ENCODE peak calls at places on chromosomes 3 and 15, in four cellular contexts. One of them, this sample, is unnamed.

GRCh38 chr3:58122936-58123700 is 87.7 kb downstream of the DNASE1L3 start:
- DNase-seq in tibial artery: no peak
- DNase-seq in upper lobe of right lung: no peak
- DNase-seq in activated CD8-positive, alpha-beta memory T cell treated with anti-CD3 and anti-CD28 coated beads for 1 hour: no peak
- DNase-seq in this sample: no peak

GRCh38 chr3:97981886-97982285 is 9.7 kb upstream of the RIOX2 start:
- DNase-seq in activated CD8-positive, alpha-beta memory T cell treated with anti-CD3 and anti-CD28 coated beads for 1 hour: no peak
- DNase-seq in tibial artery: no peak
- DNase-seq in upper lobe of right lung: no peak
- DNase-seq in this sample: no peak

GRCh38 chr3:138687236-138687635 is 78.7 kb downstream of the FAIM start:
- DNase-seq in activated CD8-positive, alpha-beta memory T cell treated with anti-CD3 and anti-CD28 coated beads for 1 hour: no peak
- DNase-seq in tibial artery: no peak
- DNase-seq in upper lobe of right lung: no peak
- DNase-seq in this sample: no peak

GRCh38 chr3:185283374-185283935 is 29.6 kb upstream of the EHHADH start:
- DNase-seq in tibial artery: no peak
- DNase-seq in upper lobe of right lung: no peak
- DNase-seq in activated CD8-positive, alpha-beta memory T cell treated with anti-CD3 and anti-CD28 coated beads for 1 hour: no peak
- DNase-seq in this sample: no peak

GRCh38 chr15:26572606-26573350 is 200.1 kb downstream of the GABRB3 start:
- DNase-seq in activated CD8-positive, alpha-beta memory T cell treated with anti-CD3 and anti-CD28 coated beads for 1 hour: no peak
- DNase-seq in tibial artery: no peak
- DNase-seq in upper lobe of right lung: no peak
- DNase-seq in this sample: no peak

GRCh38 chr3:195808741-195809290 is 2.9 kb downstream of the MUC4 start:
- DNase-seq in tibial artery: no peak
- DNase-seq in activated CD8-positive, alpha-beta memory T cell treated with anti-CD3 and anti-CD28 coated beads for 1 hour: no peak
- DNase-seq in upper lobe of right lung: no peak
- DNase-seq in this sample: no peak

GRCh38 chr15:34582461-34583357 is 742 bp downstream of the GOLGA8B start:
- DNase-seq in tibial artery: no peak
- DNase-seq in activated CD8-positive, alpha-beta memory T cell treated with anti-CD3 and anti-CD28 coated beads for 1 hour: no peak
- DNase-seq in upper lobe of right lung: peak
- DNase-seq in this sample: no peak

GRCh38 chr3:13137808-13138565 is 64.8 kb upstream of the IQSEC1 start:
- DNase-seq in upper lobe of right lung: peak
- DNase-seq in activated CD8-positive, alpha-beta memory T cell treated with anti-CD3 and anti-CD28 coated beads for 1 hour: no peak
- DNase-seq in tibial artery: peak
- DNase-seq in this sample: no peak

GRCh38 chr15:39216816-39217215 is 364.1 kb upstream of the THBS1 start:
- DNase-seq in activated CD8-positive, alpha-beta memory T cell treated with anti-CD3 and anti-CD28 coated beads for 1 hour: no peak
- DNase-seq in tibial artery: no peak
- DNase-seq in upper lobe of right lung: no peak
- DNase-seq in this sample: no peak

GRCh38 chr3:49553690-49554634 is at the start of gene BSN:
- DNase-seq in activated CD8-positive, alpha-beta memory T cell treated with anti-CD3 and anti-CD28 coated beads for 1 hour: peak
- DNase-seq in upper lobe of right lung: peak
- DNase-seq in tibial artery: peak
- DNase-seq in this sample: peak

GRCh38 chr3:182487621-182488020 is 305.7 kb upstream of the ATP11B start:
- DNase-seq in activated CD8-positive, alpha-beta memory T cell treated with anti-CD3 and anti-CD28 coated beads for 1 hour: no peak
- DNase-seq in upper lobe of right lung: no peak
- DNase-seq in tibial artery: no peak
- DNase-seq in this sample: no peak